ENCODE peak calls at places on chromosomes 5 and 9, in six cellular contexts. Z is A172, J is SJSA1, L is HCT116, X is T47D, O is cardiac muscle cell. C is an unnamed sample.

GRCh38 chr5:118775790-118776499 is 212.4 kb downstream of the DTWD2 start:
- DNase-seq in Z (no peak), J (no peak), L (no peak), X (peak), O (no peak), C (no peak)

GRCh38 chr9:133948571-133949485 is 43.3 kb downstream of the VAV2 start:
- DNase-seq in Z (no peak), J (no peak), L (no peak), X (no peak), O (no peak), C (no peak)

GRCh38 chr5:131608597-131608996 is 26.4 kb downstream of the RAPGEF6 start:
- DNase-seq in Z (no peak), J (no peak), L (no peak), X (no peak), O (no peak), C (no peak)

GRCh38 chr5:125508225-125508624 is 761.8 kb upstream of the ZNF608 start:
- DNase-seq in Z (no peak), J (no peak), L (no peak), X (no peak), O (no peak), C (no peak)

GRCh38 chr9:14769235-14769580 is 46.7 kb upstream of the CER1 start:
- DNase-seq in Z (peak), J (no peak), L (peak), X (peak), O (peak), C (peak)

GRCh38 chr5:65299841-65300240 is 181.9 kb downstream of the ADAMTS6 start:
- DNase-seq in Z (peak), J (no peak), L (no peak), X (no peak), O (peak), C (peak)

GRCh38 chr5:131280417-131280816 is 16.6 kb downstream of the CDC42SE2 start:
- DNase-seq in Z (no peak), J (no peak), L (no peak), X (no peak), O (peak), C (no peak)

GRCh38 chr9:109253637-109254284 is 67.1 kb downstream of the EPB41L4B start:
- DNase-seq in Z (peak), J (no peak), L (peak), X (peak), O (peak), C (peak)

GRCh38 chr5:54718647-54719046 is 201.1 kb downstream of the SNX18 start:
- DNase-seq in Z (peak), J (no peak), L (no peak), X (no peak), O (peak), C (peak)

GRCh38 chr5:177198738-177199137 is 65.2 kb downstream of the NSD1 start:
- DNase-seq in Z (no peak), J (no peak), L (no peak), X (no peak), O (no peak), C (no peak)

GRCh38 chr5:9785751-9786150 is 155.6 kb upstream of the TAS2R1 start:
- DNase-seq in Z (no peak), J (no peak), L (no peak), X (no peak), O (no peak), C (no peak)

GRCh38 chr5:35159370-35159742 is 70.9 kb downstream of the PRLR start:
- DNase-seq in Z (no peak), J (no peak), L (no peak), X (no peak), O (peak), C (no peak)

GRCh38 chr5:10649518-10650410 is 85.9 kb downstream of the ANKRD33B start:
- DNase-seq in Z (no peak), J (no peak), L (no peak), X (peak), O (peak), C (no peak)